ENCODE peak calls at places on chromosomes 12 and 14, in nine cellular contexts. U is NCI-H187; Q is activated CD4-positive, alpha-beta T cell treated with anti-CD3 and anti-CD28 coated beads, Interleukin-2, amount 10 ng/mL, durations not matched to agents 7 days and 5 days; R is NAMALWA; O is aorta; M is progenitor cell of endocrine pancreas; P is SK-N-DZ; W is GM10248; B is astrocyte of the spinal cord. F is an unnamed sample.

GRCh38 chr14:93410893-93411292 is 19.8 kb upstream of the UNC79 start:
- DNase-seq in P (no peak), Q (no peak), R (no peak), W (no peak), M (no peak), B (no peak), U (no peak), O (no peak), F (no peak)

GRCh38 chr12:118109088-118109487 is 5.3 kb upstream of the VSIG10 start:
- DNase-seq in U (no peak), P (no peak), M (no peak), B (no peak), R (no peak), W (no peak), Q (no peak), O (no peak), F (no peak)

GRCh38 chr12:46217686-46218508 is 50.9 kb downstream of the SLC38A1 start:
- DNase-seq in M (no peak), O (peak), P (no peak), W (peak), R (peak), Q (peak), B (no peak), U (no peak), F (no peak)

GRCh38 chr14:104401785-104402184 is 177.8 kb upstream of the C14orf180 start:
- DNase-seq in B (no peak), Q (no peak), M (no peak), R (no peak), U (no peak), W (no peak), P (no peak), O (no peak), F (no peak)

GRCh38 chr12:89225401-89225800 is 126.9 kb downstream of the DUSP6 start:
- DNase-seq in P (no peak), W (peak), R (no peak), B (peak), M (no peak), O (no peak), Q (peak), U (no peak), F (no peak)

GRCh38 chr12:20917819-20918218 is 107.3 kb downstream of the SLCO1B3 start:
- DNase-seq in O (no peak), W (no peak), R (no peak), M (no peak), U (no peak), P (no peak), Q (no peak), B (no peak), F (no peak)

GRCh38 chr12:130668286-130669204 is 47.6 kb downstream of the RIMBP2 start:
- DNase-seq in R (no peak), B (no peak), U (no peak), Q (no peak), W (no peak), P (no peak), M (no peak), O (no peak), F (no peak)

GRCh38 chr14:50037837-50038236 is 78.5 kb downstream of the VCPKMT start:
- DNase-seq in W (peak), Q (no peak), U (no peak), M (no peak), P (peak), R (no peak), B (no peak), O (no peak), F (peak)

GRCh38 chr12:108268397-108268796 is 70.7 kb downstream of the CMKLR1 start:
- DNase-seq in R (no peak), B (no peak), P (no peak), W (no peak), Q (no peak), U (no peak), O (no peak), M (no peak), F (no peak)

GRCh38 chr12:79121486-79121885 is 256.9 kb downstream of the SYT1 start:
- DNase-seq in B (no peak), Q (no peak), R (peak), W (no peak), M (no peak), P (no peak), O (no peak), U (no peak), F (no peak)

GRCh38 chr12:47419500-47419899 is 286.3 kb downstream of the RPAP3 start:
- DNase-seq in M (no peak), W (no peak), O (no peak), B (no peak), U (no peak), P (no peak), R (no peak), Q (no peak), F (no peak)

GRCh38 chr14:30751646-30752416 is 122.5 kb upstream of the COCH start:
- DNase-seq in M (no peak), O (no peak), W (no peak), P (no peak), Q (no peak), R (peak), B (no peak), U (no peak), F (no peak)

GRCh38 chr14:61329478-61330051 is 8.2 kb downstream of the PRKCH start:
- DNase-seq in W (no peak), Q (no peak), O (no peak), U (no peak), P (no peak), M (no peak), B (no peak), R (no peak), F (no peak)

GRCh38 chr14:101118746-101119610 is 215.5 kb upstream of the RTL1 start:
- DNase-seq in R (no peak), O (no peak), B (no peak), P (no peak), U (no peak), Q (no peak), W (no peak), M (no peak), F (no peak)

GRCh38 chr12:119988440-119988787 is 622 bp upstream of the BICDL1 start:
- DNase-seq in O (no peak), M (no peak), W (no peak), Q (no peak), R (no peak), B (peak), P (no peak), U (no peak), F (no peak)

GRCh38 chr12:71201136-71201679 is 43.4 kb upstream of the TSPAN8 start:
- DNase-seq in P (no peak), U (no peak), M (no peak), O (no peak), W (no peak), R (no peak), Q (no peak), B (no peak), F (no peak)

GRCh38 chr14:95516554-95517209 is at the start of gene SYNE3:
- DNase-seq in U (no peak), P (no peak), O (peak), R (peak), W (peak), B (no peak), M (no peak), Q (peak), F (peak)

GRCh38 chr12:50055831-50056628 is 1.4 kb upstream of the ASIC1 start:
- DNase-seq in P (peak), O (peak), M (no peak), Q (peak), U (peak), B (peak), R (peak), W (peak), F (no peak)

GRCh38 chr14:95635051-95635450 is 51.2 kb upstream of the TCL1B start:
- DNase-seq in M (no peak), B (no peak), O (no peak), P (no peak), U (no peak), R (no peak), Q (no peak), W (no peak), F (no peak)

GRCh38 chr12:13193403-13194100 is 3.0 kb upstream of the EMP1 start:
- DNase-seq in O (no peak), R (no peak), B (no peak), U (no peak), Q (no peak), W (no peak), M (no peak), P (no peak), F (no peak)

GRCh38 chr12:50922820-50923219 is 29.5 kb upstream of the HIGD1C start:
- DNase-seq in B (no peak), R (no peak), O (no peak), W (no peak), Q (no peak), U (no peak), P (peak), M (no peak), F (no peak)

GRCh38 chr12:121295746-121296617 is 527 bp downstream of the CAMKK2 start:
- DNase-seq in R (peak), W (peak), O (peak), U (no peak), B (peak), Q (peak), P (peak), M (peak), F (no peak)

GRCh38 chr14:89805501-89805900 is 149.0 kb downstream of the EFCAB11 start:
- DNase-seq in W (no peak), P (no peak), U (no peak), R (no peak), B (peak), Q (no peak), M (no peak), O (no peak), F (no peak)

GRCh38 chr12:68240975-68241374 is 12.4 kb downstream of the IL22 start:
- DNase-seq in B (peak), U (no peak), O (peak), R (peak), P (no peak), Q (peak), W (peak), M (no peak), F (no peak)

GRCh38 chr12:105773501-105773900 is 365.3 kb downstream of the NUAK1 start:
- DNase-seq in O (no peak), U (peak), B (no peak), Q (no peak), R (no peak), M (no peak), W (no peak), P (no peak), F (no peak)

GRCh38 chr12:130987151-130987931 is 33.6 kb downstream of the ADGRD1 start:
- DNase-seq in R (no peak), B (no peak), W (no peak), M (no peak), U (no peak), P (no peak), Q (no peak), O (no peak), F (no peak)

GRCh38 chr12:94938583-94938982 is 64.9 kb downstream of the NDUFA12 start:
- DNase-seq in B (no peak), W (no peak), U (no peak), P (no peak), O (no peak), M (no peak), Q (peak), R (no peak), F (no peak)

GRCh38 chr12:111194703-111195051 is 174.2 kb downstream of the PHETA1 start:
- DNase-seq in O (no peak), M (no peak), Q (no peak), W (no peak), B (no peak), R (no peak), U (no peak), P (no peak), F (no peak)

F was measured in heart right ventricle.